ENCODE peak calls at places on chromosomes 11 and 22, in five cellular contexts. Y is stomach, L is tibial nerve, H is ovary, D is sigmoid colon. G is an unnamed sample. For H3K36me3, the result is how much of the 10 kb centered on the place peaks cover.

GRCh38 chr11:105109353-105109752 is 30.2 kb downstream of the CARD18 start:
- DNase-seq in Y (no peak), L (no peak), H (no peak), D (no peak), G (no peak)

GRCh38 chr11:131816046-131816445 is 445.6 kb downstream of the NTM start:
- DNase-seq in Y (no peak), L (no peak), H (no peak), D (no peak), G (no peak)

GRCh38 chr11:55669376-55669775 is 7.4 kb downstream of the OR4C6 start:
- DNase-seq in Y (no peak), L (no peak), H (no peak), D (no peak), G (no peak)

GRCh38 chr11:27234043-27234668 is 128.9 kb downstream of the CCDC34 start:
- DNase-seq in Y (no peak), L (no peak), H (no peak), D (peak), G (no peak)

GRCh38 chr22:49886346-49887073 is 31.7 kb downstream of the ALG12 start:
- DNase-seq in Y (no peak), L (no peak), H (no peak), D (no peak), G (no peak)

GRCh38 chr11:64235427-64236161 is 1.2 kb downstream of the VEGFB start:
- DNase-seq in Y (no peak), L (no peak), H (peak), D (no peak), G (no peak)

GRCh38 chr22:28019881-28020861 is 101.1 kb upstream of the PITPNB start:
- DNase-seq in Y (peak), L (peak), H (peak), D (peak), G (no peak)

GRCh38 chr11:69718147-69718546 is 14.3 kb upstream of the FGF19 start:
- DNase-seq in Y (no peak), L (no peak), H (no peak), D (no peak), G (no peak)

GRCh38 chr22:19115628-19116027 is 6.6 kb downstream of the DGCR2 start:
- DNase-seq in Y (no peak), L (no peak), H (no peak), D (no peak), G (no peak)

GRCh38 chr11:3810951-3811350 is 2.6 kb downstream of the PGAP2 start:
- DNase-seq in Y (no peak), L (no peak), H (no peak), D (no peak), G (no peak)

GRCh38 chr11:65491163-65491465 is 7.7 kb upstream of the MALAT1 start:
- DNase-seq in Y (no peak), L (no peak), H (no peak), D (peak), G (no peak)

GRCh38 chr11:68963779-68964178 is 17.0 kb downstream of the MRGPRD start:
- DNase-seq in Y (no peak), L (no peak), H (no peak), D (peak), G (peak)

GRCh38 chr22:44605486-44605885 is 96.5 kb upstream of the PRR5 start:
- DNase-seq in Y (no peak), L (no peak), H (no peak), D (no peak), G (no peak)

GRCh38 chr11:94402355-94402754 is 1.1 kb upstream of the GPR83 start:
- DNase-seq in Y (no peak), L (no peak), H (no peak), D (no peak), G (no peak)

GRCh38 chr22:17411213-17411612 is 42.0 kb downstream of the CECR2 start:
- DNase-seq in Y (no peak), L (no peak), H (no peak), D (no peak), G (no peak)

GRCh38 chr11:24747275-24748251 is 250.7 kb downstream of the LUZP2 start:
- DNase-seq in Y (no peak), L (no peak), H (no peak), D (no peak), G (no peak)

GRCh38 chr22:23925020-23925606 is 30.9 kb downstream of the MIF start:
- DNase-seq in Y (no peak), L (no peak), H (no peak), D (no peak), G (no peak)

GRCh38 chr11:101003468-101003867 is 126.1 kb downstream of the PGR start:
- DNase-seq in Y (no peak), L (no peak), H (no peak), D (no peak), G (no peak)

GRCh38 chr11:129319751-129320150 is 55.9 kb upstream of the BARX2 start:
- DNase-seq in Y (no peak), L (no peak), H (no peak), D (no peak), G (no peak)

DNA sequence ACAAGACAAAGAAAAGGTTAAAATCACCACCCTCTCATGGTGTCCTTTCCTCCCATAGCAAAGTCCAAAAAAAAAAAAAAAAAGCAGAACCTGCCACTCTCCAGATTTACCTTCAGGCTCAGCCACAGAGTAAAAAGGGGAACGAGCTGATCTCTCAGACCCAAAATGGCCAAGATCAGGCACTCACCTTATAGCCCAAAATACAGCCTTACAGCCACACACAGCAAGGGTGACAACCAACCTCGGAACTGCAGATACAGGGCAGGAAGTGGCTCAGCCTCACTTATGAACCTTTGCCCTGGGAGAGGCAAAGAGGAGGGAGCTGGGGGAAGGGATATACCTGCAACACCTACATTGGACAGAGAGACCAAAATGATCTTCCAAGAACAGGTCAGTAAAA is 4.5 kb downstream of the FHIP1B start:
- DNase-seq in Y (no peak), L (no peak), H (no peak), D (no peak), G (no peak)
- TF ChIP-seq POLR2A in Y (no peak), L (no peak), H (no peak), D (peak), G (no peak)

GRCh38 chr11:800473-800872 is 2.4 kb upstream of the SLC25A22 start:
- DNase-seq in Y (no peak), L (no peak), H (no peak), D (no peak), G (no peak)

GRCh38 chr11:799641-800316 is 1.7 kb upstream of the SLC25A22 start:
- DNase-seq in Y (no peak), L (no peak), H (no peak), D (no peak), G (no peak)

GRCh38 chr11:796565-797299 is 1.3 kb downstream of the SLC25A22 start:
- DNase-seq in Y (no peak), L (no peak), H (peak), D (no peak), G (no peak)

GRCh38 chr11:797300-798092 is 585 bp downstream of the SLC25A22 start:
- DNase-seq in Y (peak), L (peak), H (peak), D (peak), G (peak)

DNA sequence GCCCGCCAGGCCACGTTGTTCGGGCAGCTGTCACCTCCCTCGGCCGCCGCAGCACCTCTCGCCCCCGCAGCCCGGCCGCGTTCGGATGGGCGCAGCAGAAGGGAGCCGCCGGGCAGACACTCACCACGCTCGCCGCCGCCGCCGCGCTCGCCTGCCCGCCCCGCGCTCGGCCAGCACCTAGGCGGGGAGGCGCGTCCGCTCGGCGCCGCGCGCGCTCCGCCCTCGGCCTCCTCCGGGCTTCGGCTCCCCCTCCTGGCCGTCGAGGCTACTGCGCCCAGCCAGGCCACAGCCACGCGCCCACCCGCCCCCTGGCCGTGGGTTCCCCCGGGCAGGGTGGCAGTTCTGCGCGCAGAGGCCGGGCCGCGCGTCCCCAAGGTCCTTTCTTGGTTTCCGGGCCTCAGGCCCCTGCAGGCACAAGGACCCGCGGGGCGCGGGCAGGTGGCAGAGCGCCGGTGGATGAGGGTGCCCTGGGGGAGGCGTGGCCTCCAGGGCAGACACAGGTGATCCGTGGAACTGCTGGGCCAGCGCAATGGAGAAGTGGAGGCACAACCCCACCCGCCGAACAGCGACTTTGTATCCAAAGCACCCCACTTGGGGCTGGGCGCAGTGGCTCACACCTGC is at the start of gene SLC25A22:
- DNase-seq in Y (peak), L (peak), H (peak), D (no peak), G (no peak)
- H3K36me3 ChIP-seq in Y (under half), L (under half), H (under half), D (under half), G (under half)

DNA sequence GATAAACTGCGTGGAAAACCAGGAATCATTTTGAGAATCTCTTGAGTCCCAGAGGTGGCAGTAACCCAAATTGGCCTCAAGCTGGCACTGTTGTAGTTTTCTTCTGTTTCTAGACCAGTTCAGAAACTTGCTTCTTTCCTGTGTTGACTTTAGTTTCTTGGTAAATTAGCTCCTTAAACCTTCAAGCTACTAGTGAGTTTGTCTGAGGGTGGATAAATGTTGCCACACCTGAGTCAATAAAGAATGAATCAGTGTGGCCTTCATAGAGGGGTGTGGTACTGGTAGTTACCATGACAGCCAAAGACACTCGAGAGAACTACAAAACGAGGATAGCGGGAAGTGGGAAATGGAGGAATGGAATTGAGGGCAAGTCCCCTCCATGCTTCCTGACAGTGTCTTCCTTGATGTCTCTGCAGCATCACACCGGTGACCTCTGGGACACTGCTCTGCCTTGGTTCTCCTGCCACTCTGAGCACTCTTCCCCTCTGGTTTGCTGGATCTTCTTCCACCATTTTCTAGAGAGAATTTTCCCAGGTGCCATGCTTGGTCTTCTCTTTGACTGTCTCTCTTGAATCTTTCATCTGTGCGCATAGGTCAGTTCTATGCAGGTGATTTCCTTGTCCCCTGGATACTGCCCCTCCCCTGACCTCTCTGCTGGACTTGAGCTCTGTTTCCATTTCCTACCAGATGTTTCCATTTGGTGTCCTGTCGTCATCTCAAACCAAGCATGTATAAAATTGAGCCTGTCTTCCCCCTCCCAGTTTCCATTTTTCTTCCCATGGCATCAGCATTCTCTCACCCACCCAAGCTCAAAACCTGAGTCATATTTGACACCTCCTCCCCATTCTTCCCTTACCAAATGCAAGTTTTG is 7.2 kb downstream of the POLD4 start:
- DNase-seq in Y (peak), L (no peak), H (no peak), D (no peak), G (no peak)
- TF ChIP-seq EP300 in Y (no peak), L (no peak), H (no peak), D (no peak), G (no peak)

GRCh38 chr22:37224757-37225420 is 12.6 kb upstream of the SSTR3 start:
- DNase-seq in Y (no peak), L (no peak), H (no peak), D (no peak), G (no peak)
- TF ChIP-seq POLR2A in Y (no peak), L (no peak), H (no peak), D (no peak), G (no peak)

GRCh38 chr11:57314221-57314973 is 10.4 kb downstream of the TNKS1BP1 start:
- DNase-seq in Y (no peak), L (no peak), H (no peak), D (peak), G (no peak)
- H3K36me3 ChIP-seq in Y (half or more), L (under half), H (under half), D (under half), G (under half)

DNA sequence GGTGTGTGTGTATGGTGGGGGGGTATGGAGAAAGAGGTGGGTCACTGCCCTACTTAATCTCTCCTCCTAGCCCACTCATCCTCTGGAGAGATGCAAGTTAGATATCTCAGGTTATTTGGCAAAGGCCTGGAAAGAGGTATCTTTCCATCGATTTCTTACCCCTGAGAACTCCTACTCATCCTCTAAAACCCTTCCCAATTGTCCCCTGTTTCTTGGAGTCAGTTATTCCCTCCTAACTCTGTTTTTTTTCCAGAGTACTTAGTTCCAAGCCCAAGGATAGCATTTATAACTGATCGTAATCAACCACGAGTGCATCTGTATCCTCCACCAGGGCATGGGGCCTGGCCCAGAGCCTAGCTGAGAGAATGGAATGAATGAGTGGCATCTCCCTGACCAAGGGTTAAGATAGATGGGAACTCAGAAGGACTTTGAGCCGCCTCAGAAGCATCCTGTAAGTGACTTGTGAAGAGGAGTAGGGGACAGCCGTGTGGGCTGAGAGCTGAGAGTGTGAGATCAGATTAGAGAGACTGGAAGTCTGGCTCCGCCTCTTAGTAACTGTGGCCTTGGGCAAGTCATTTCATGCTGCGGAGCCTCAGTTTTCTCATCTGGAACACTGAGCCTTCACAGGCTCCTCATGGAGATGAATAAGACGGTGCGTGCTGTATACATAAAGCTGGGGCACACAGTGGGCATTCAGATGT is 16.2 kb downstream of the CD6 start:
- DNase-seq in Y (no peak), L (no peak), H (no peak), D (no peak), G (no peak)
- TF ChIP-seq EP300 in Y (no peak), L (no peak), H (no peak), D (no peak), G (no peak)

GRCh38 chr11:75536786-75537629 is 11.3 kb upstream of the GDPD5 start:
- DNase-seq in Y (no peak), L (no peak), H (no peak), D (no peak), G (no peak)
- TF ChIP-seq POLR2A in Y (no peak), L (no peak), H (no peak), D (no peak), G (no peak)

DNA sequence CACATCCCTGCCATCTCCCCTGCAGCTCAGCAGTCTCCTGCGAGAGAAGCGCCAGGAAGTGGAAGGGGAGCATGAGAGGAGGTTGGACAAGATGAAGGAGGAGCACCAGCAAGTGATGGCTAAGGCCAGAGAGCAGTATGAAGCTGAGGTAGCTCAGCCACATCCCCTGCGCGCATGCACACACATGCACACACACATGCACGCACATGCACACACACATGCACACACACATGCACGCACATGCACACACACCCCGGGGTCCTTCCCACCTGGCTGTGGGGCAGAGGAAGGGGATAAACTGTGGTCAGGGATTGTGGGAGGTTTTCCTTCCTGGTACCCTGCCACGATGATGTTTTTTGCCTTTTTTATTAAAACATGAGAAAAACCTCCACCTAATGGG is 65.3 kb downstream of the CEP164 start:
- DNase-seq in Y (no peak), L (no peak), H (no peak), D (peak), G (no peak)
- H3K36me3 ChIP-seq in Y (half or more), L (half or more), H (under half), D (under half), G (half or more)

GRCh38 chr11:9314291-9315077 is at the start of gene TMEM41B:
- DNase-seq in Y (peak), L (peak), H (peak), D (peak), G (peak)
- TF ChIP-seq EP300 in Y (no peak), L (peak), H (no peak), D (no peak), G (no peak)

DNA sequence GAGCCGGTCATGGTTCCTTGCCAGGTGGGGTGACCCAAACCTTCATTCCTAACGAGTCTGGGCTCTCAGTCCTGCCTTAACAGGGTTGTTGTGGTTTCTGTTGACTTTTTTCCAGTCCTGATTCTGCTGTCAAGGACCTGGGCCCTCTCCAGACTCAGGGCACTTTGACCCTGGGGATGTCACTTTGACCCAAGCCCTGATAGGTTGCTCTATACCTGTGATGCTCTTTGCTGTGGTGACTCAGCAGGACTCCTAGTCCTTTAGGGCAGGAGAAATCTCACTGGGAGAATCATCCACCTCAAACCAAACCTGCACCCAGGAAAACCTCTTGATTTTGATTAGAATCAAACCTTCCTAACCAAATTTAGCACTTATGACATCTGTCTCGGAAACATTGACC is 20.5 kb upstream of the MPPED1 start:
- DNase-seq in Y (no peak), L (no peak), H (no peak), D (no peak), G (no peak)
- TF ChIP-seq POLR2A in Y (no peak), L (no peak), H (no peak), D (no peak), G (no peak)